ENCODE peak calls at places on chromosome 18, in four cellular contexts. One of them, this sample, is unnamed.

GRCh38 chr18:78561757-78562445 is 417.7 kb upstream of the SALL3 start:
- DNase-seq in substantia nigra: peak
- DNase-seq in stimulated activated CD4-positive, alpha-beta T cell treated with anti-CD3 and anti-CD28 coated beads, TNF-alpha, amount 100 ng/mL, for 4 hours: no peak
- DNase-seq in GM20000: no peak
- DNase-seq in this sample: no peak

GRCh38 chr18:4319738-4320677 is 135.1 kb downstream of the DLGAP1 start:
- DNase-seq in substantia nigra: no peak
- DNase-seq in stimulated activated CD4-positive, alpha-beta T cell treated with anti-CD3 and anti-CD28 coated beads, TNF-alpha, amount 100 ng/mL, for 4 hours: no peak
- DNase-seq in GM20000: peak
- DNase-seq in this sample: no peak

GRCh38 chr18:39460136-39460535 is 1894.5 kb upstream of the CELF4 start:
- DNase-seq in substantia nigra: no peak
- DNase-seq in stimulated activated CD4-positive, alpha-beta T cell treated with anti-CD3 and anti-CD28 coated beads, TNF-alpha, amount 100 ng/mL, for 4 hours: no peak
- DNase-seq in GM20000: no peak
- DNase-seq in this sample: no peak

GRCh38 chr18:2882201-2882600 is 35.4 kb downstream of the EMILIN2 start:
- DNase-seq in substantia nigra: no peak
- DNase-seq in stimulated activated CD4-positive, alpha-beta T cell treated with anti-CD3 and anti-CD28 coated beads, TNF-alpha, amount 100 ng/mL, for 4 hours: no peak
- DNase-seq in GM20000: no peak
- DNase-seq in this sample: peak

GRCh38 chr18:60413944-60414547 is 41.5 kb upstream of the MC4R start:
- DNase-seq in substantia nigra: no peak
- DNase-seq in stimulated activated CD4-positive, alpha-beta T cell treated with anti-CD3 and anti-CD28 coated beads, TNF-alpha, amount 100 ng/mL, for 4 hours: no peak
- DNase-seq in GM20000: no peak
- DNase-seq in this sample: no peak

GRCh38 chr18:67359868-67360838 is 156.4 kb downstream of the DSEL start:
- DNase-seq in substantia nigra: no peak
- DNase-seq in stimulated activated CD4-positive, alpha-beta T cell treated with anti-CD3 and anti-CD28 coated beads, TNF-alpha, amount 100 ng/mL, for 4 hours: no peak
- DNase-seq in GM20000: no peak
- DNase-seq in this sample: no peak

GRCh38 chr18:57585421-57585820 is 1.1 kb downstream of the FECH start:
- DNase-seq in substantia nigra: peak
- DNase-seq in stimulated activated CD4-positive, alpha-beta T cell treated with anti-CD3 and anti-CD28 coated beads, TNF-alpha, amount 100 ng/mL, for 4 hours: no peak
- DNase-seq in GM20000: no peak
- DNase-seq in this sample: no peak

GRCh38 chr18:63312731-63313408 is 6.7 kb downstream of the BCL2 start:
- DNase-seq in substantia nigra: no peak
- DNase-seq in stimulated activated CD4-positive, alpha-beta T cell treated with anti-CD3 and anti-CD28 coated beads, TNF-alpha, amount 100 ng/mL, for 4 hours: no peak
- DNase-seq in GM20000: peak
- DNase-seq in this sample: no peak

GRCh38 chr18:5646739-5647138 is 102.9 kb upstream of the EPB41L3 start:
- DNase-seq in substantia nigra: no peak
- DNase-seq in stimulated activated CD4-positive, alpha-beta T cell treated with anti-CD3 and anti-CD28 coated beads, TNF-alpha, amount 100 ng/mL, for 4 hours: no peak
- DNase-seq in GM20000: no peak
- DNase-seq in this sample: no peak

GRCh38 chr18:10544093-10544748 is 18.4 kb downstream of the NAPG start:
- DNase-seq in substantia nigra: no peak
- DNase-seq in stimulated activated CD4-positive, alpha-beta T cell treated with anti-CD3 and anti-CD28 coated beads, TNF-alpha, amount 100 ng/mL, for 4 hours: no peak
- DNase-seq in GM20000: no peak
- DNase-seq in this sample: no peak

GRCh38 chr18:1213126-1213525 is 308.5 kb downstream of the ADCYAP1 start:
- DNase-seq in substantia nigra: no peak
- DNase-seq in stimulated activated CD4-positive, alpha-beta T cell treated with anti-CD3 and anti-CD28 coated beads, TNF-alpha, amount 100 ng/mL, for 4 hours: no peak
- DNase-seq in GM20000: no peak
- DNase-seq in this sample: no peak

GRCh38 chr18:56233595-56233994 is 404.8 kb downstream of the TXNL1 start:
- DNase-seq in substantia nigra: no peak
- DNase-seq in stimulated activated CD4-positive, alpha-beta T cell treated with anti-CD3 and anti-CD28 coated beads, TNF-alpha, amount 100 ng/mL, for 4 hours: no peak
- DNase-seq in GM20000: no peak
- DNase-seq in this sample: no peak

GRCh38 chr18:57214976-57215375 is 68.1 kb downstream of the BOD1L2 start:
- DNase-seq in substantia nigra: no peak
- DNase-seq in stimulated activated CD4-positive, alpha-beta T cell treated with anti-CD3 and anti-CD28 coated beads, TNF-alpha, amount 100 ng/mL, for 4 hours: no peak
- DNase-seq in GM20000: no peak
- DNase-seq in this sample: no peak

GRCh38 chr18:46148810-46149209 is 44.6 kb downstream of the HAUS1 start:
- DNase-seq in substantia nigra: no peak
- DNase-seq in stimulated activated CD4-positive, alpha-beta T cell treated with anti-CD3 and anti-CD28 coated beads, TNF-alpha, amount 100 ng/mL, for 4 hours: peak
- DNase-seq in GM20000: peak
- DNase-seq in this sample: no peak

GRCh38 chr18:24987271-24987932 is 364.6 kb downstream of the ZNF521 start:
- DNase-seq in substantia nigra: no peak
- DNase-seq in stimulated activated CD4-positive, alpha-beta T cell treated with anti-CD3 and anti-CD28 coated beads, TNF-alpha, amount 100 ng/mL, for 4 hours: no peak
- DNase-seq in GM20000: no peak
- DNase-seq in this sample: no peak

GRCh38 chr18:29164020-29164706 is 987.2 kb upstream of the CDH2 start:
- DNase-seq in substantia nigra: no peak
- DNase-seq in stimulated activated CD4-positive, alpha-beta T cell treated with anti-CD3 and anti-CD28 coated beads, TNF-alpha, amount 100 ng/mL, for 4 hours: no peak
- DNase-seq in GM20000: no peak
- DNase-seq in this sample: no peak

GRCh38 chr18:9109523-9109922 is 7.0 kb downstream of the NDUFV2 start:
- DNase-seq in substantia nigra: no peak
- DNase-seq in stimulated activated CD4-positive, alpha-beta T cell treated with anti-CD3 and anti-CD28 coated beads, TNF-alpha, amount 100 ng/mL, for 4 hours: no peak
- DNase-seq in GM20000: no peak
- DNase-seq in this sample: no peak

GRCh38 chr18:58097127-58097906 is 53.3 kb downstream of the NEDD4L start:
- DNase-seq in substantia nigra: no peak
- DNase-seq in stimulated activated CD4-positive, alpha-beta T cell treated with anti-CD3 and anti-CD28 coated beads, TNF-alpha, amount 100 ng/mL, for 4 hours: no peak
- DNase-seq in GM20000: no peak
- DNase-seq in this sample: no peak

GRCh38 chr18:42334931-42335330 is 379.9 kb downstream of the PIK3C3 start:
- DNase-seq in substantia nigra: no peak
- DNase-seq in stimulated activated CD4-positive, alpha-beta T cell treated with anti-CD3 and anti-CD28 coated beads, TNF-alpha, amount 100 ng/mL, for 4 hours: no peak
- DNase-seq in GM20000: no peak
- DNase-seq in this sample: no peak

GRCh38 chr18:72772916-72773315 is 94.9 kb downstream of the NETO1 start:
- DNase-seq in substantia nigra: no peak
- DNase-seq in stimulated activated CD4-positive, alpha-beta T cell treated with anti-CD3 and anti-CD28 coated beads, TNF-alpha, amount 100 ng/mL, for 4 hours: no peak
- DNase-seq in GM20000: no peak
- DNase-seq in this sample: no peak